ENCODE peak calls at places on chromosomes 2 and 18, in six cellular contexts. One of them, this sample, is unnamed.

GRCh38 chr2:235605999-235606715 is 112.3 kb downstream of the AGAP1 start:
- DNase-seq in NCI-H1417: no peak
- DNase-seq in neural crest cell: peak
- DNase-seq in HTR-8/SVneo: no peak
- DNase-seq in CD8-positive, alpha-beta memory T cell: no peak
- DNase-seq in activated CD4-positive, alpha-beta T cell treated with anti-CD3 and anti-CD28 coated beads, Interleukin-2, amount 50 U/mL, for 1 hour: no peak
- DNase-seq in this sample: no peak

GRCh38 chr2:238409341-238410200 is 17.2 kb upstream of the ASB1 start:
- DNase-seq in CD8-positive, alpha-beta memory T cell: no peak
- DNase-seq in neural crest cell: no peak
- DNase-seq in NCI-H1417: no peak
- DNase-seq in HTR-8/SVneo: no peak
- DNase-seq in activated CD4-positive, alpha-beta T cell treated with anti-CD3 and anti-CD28 coated beads, Interleukin-2, amount 50 U/mL, for 1 hour: no peak
- DNase-seq in this sample: no peak

GRCh38 chr2:176763871-176764404 is 448.7 kb upstream of the HNRNPA3 start:
- DNase-seq in NCI-H1417: peak
- DNase-seq in HTR-8/SVneo: no peak
- DNase-seq in CD8-positive, alpha-beta memory T cell: no peak
- DNase-seq in neural crest cell: no peak
- DNase-seq in activated CD4-positive, alpha-beta T cell treated with anti-CD3 and anti-CD28 coated beads, Interleukin-2, amount 50 U/mL, for 1 hour: no peak
- DNase-seq in this sample: peak

GRCh38 chr2:241074901-241075540 is 27.1 kb downstream of the MTERF4 start:
- DNase-seq in HTR-8/SVneo: no peak
- DNase-seq in CD8-positive, alpha-beta memory T cell: no peak
- DNase-seq in NCI-H1417: no peak
- DNase-seq in activated CD4-positive, alpha-beta T cell treated with anti-CD3 and anti-CD28 coated beads, Interleukin-2, amount 50 U/mL, for 1 hour: no peak
- DNase-seq in neural crest cell: no peak
- DNase-seq in this sample: no peak

GRCh38 chr2:15243762-15244161 is 317.4 kb downstream of the NBAS start:
- DNase-seq in HTR-8/SVneo: peak
- DNase-seq in CD8-positive, alpha-beta memory T cell: no peak
- DNase-seq in activated CD4-positive, alpha-beta T cell treated with anti-CD3 and anti-CD28 coated beads, Interleukin-2, amount 50 U/mL, for 1 hour: no peak
- DNase-seq in neural crest cell: no peak
- DNase-seq in NCI-H1417: peak
- DNase-seq in this sample: no peak

GRCh38 chr2:56337342-56337741 is 153.6 kb downstream of the CCDC85A start:
- DNase-seq in HTR-8/SVneo: no peak
- DNase-seq in CD8-positive, alpha-beta memory T cell: no peak
- DNase-seq in activated CD4-positive, alpha-beta T cell treated with anti-CD3 and anti-CD28 coated beads, Interleukin-2, amount 50 U/mL, for 1 hour: no peak
- DNase-seq in neural crest cell: no peak
- DNase-seq in NCI-H1417: peak
- DNase-seq in this sample: no peak

GRCh38 chr2:135664623-135665068 is 77.0 kb upstream of the UBXN4 start:
- DNase-seq in CD8-positive, alpha-beta memory T cell: no peak
- DNase-seq in neural crest cell: no peak
- DNase-seq in HTR-8/SVneo: no peak
- DNase-seq in NCI-H1417: peak
- DNase-seq in activated CD4-positive, alpha-beta T cell treated with anti-CD3 and anti-CD28 coated beads, Interleukin-2, amount 50 U/mL, for 1 hour: no peak
- DNase-seq in this sample: no peak

GRCh38 chr18:3060667-3061580 is 48.0 kb upstream of the LPIN2 start:
- DNase-seq in HTR-8/SVneo: no peak
- DNase-seq in neural crest cell: no peak
- DNase-seq in CD8-positive, alpha-beta memory T cell: peak
- DNase-seq in activated CD4-positive, alpha-beta T cell treated with anti-CD3 and anti-CD28 coated beads, Interleukin-2, amount 50 U/mL, for 1 hour: peak
- DNase-seq in NCI-H1417: no peak
- DNase-seq in this sample: no peak

GRCh38 chr2:144522741-144523605 is 3.1 kb upstream of the ZEB2 start:
- DNase-seq in CD8-positive, alpha-beta memory T cell: no peak
- DNase-seq in neural crest cell: no peak
- DNase-seq in activated CD4-positive, alpha-beta T cell treated with anti-CD3 and anti-CD28 coated beads, Interleukin-2, amount 50 U/mL, for 1 hour: no peak
- DNase-seq in HTR-8/SVneo: no peak
- DNase-seq in NCI-H1417: no peak
- DNase-seq in this sample: no peak

GRCh38 chr18:34802938-34803337 is 92.8 kb downstream of the DTNA start:
- DNase-seq in neural crest cell: no peak
- DNase-seq in NCI-H1417: no peak
- DNase-seq in activated CD4-positive, alpha-beta T cell treated with anti-CD3 and anti-CD28 coated beads, Interleukin-2, amount 50 U/mL, for 1 hour: no peak
- DNase-seq in CD8-positive, alpha-beta memory T cell: no peak
- DNase-seq in HTR-8/SVneo: no peak
- DNase-seq in this sample: no peak

GRCh38 chr18:31977270-31977872 is 34.4 kb upstream of the TRAPPC8 start:
- DNase-seq in CD8-positive, alpha-beta memory T cell: peak
- DNase-seq in neural crest cell: peak
- DNase-seq in NCI-H1417: peak
- DNase-seq in HTR-8/SVneo: no peak
- DNase-seq in activated CD4-positive, alpha-beta T cell treated with anti-CD3 and anti-CD28 coated beads, Interleukin-2, amount 50 U/mL, for 1 hour: peak
- DNase-seq in this sample: peak

GRCh38 chr2:231714639-231715498 is 6.5 kb downstream of the PTMA start:
- DNase-seq in activated CD4-positive, alpha-beta T cell treated with anti-CD3 and anti-CD28 coated beads, Interleukin-2, amount 50 U/mL, for 1 hour: peak
- DNase-seq in NCI-H1417: peak
- DNase-seq in HTR-8/SVneo: peak
- DNase-seq in CD8-positive, alpha-beta memory T cell: peak
- DNase-seq in neural crest cell: peak
- DNase-seq in this sample: no peak

GRCh38 chr2:29749843-29750242 is 171.5 kb downstream of the ALK start:
- DNase-seq in HTR-8/SVneo: no peak
- DNase-seq in NCI-H1417: peak
- DNase-seq in neural crest cell: no peak
- DNase-seq in activated CD4-positive, alpha-beta T cell treated with anti-CD3 and anti-CD28 coated beads, Interleukin-2, amount 50 U/mL, for 1 hour: no peak
- DNase-seq in CD8-positive, alpha-beta memory T cell: no peak
- DNase-seq in this sample: no peak

GRCh38 chr18:77105680-77106079 is 26.9 kb downstream of the MBP start:
- DNase-seq in HTR-8/SVneo: no peak
- DNase-seq in activated CD4-positive, alpha-beta T cell treated with anti-CD3 and anti-CD28 coated beads, Interleukin-2, amount 50 U/mL, for 1 hour: no peak
- DNase-seq in NCI-H1417: no peak
- DNase-seq in neural crest cell: no peak
- DNase-seq in CD8-positive, alpha-beta memory T cell: no peak
- DNase-seq in this sample: no peak

GRCh38 chr2:166593403-166593802 is 99.4 kb upstream of the SCN7A start:
- DNase-seq in NCI-H1417: no peak
- DNase-seq in activated CD4-positive, alpha-beta T cell treated with anti-CD3 and anti-CD28 coated beads, Interleukin-2, amount 50 U/mL, for 1 hour: no peak
- DNase-seq in neural crest cell: no peak
- DNase-seq in CD8-positive, alpha-beta memory T cell: no peak
- DNase-seq in HTR-8/SVneo: no peak
- DNase-seq in this sample: no peak

GRCh38 chr2:12035956-12036639 is 289.7 kb downstream of the LPIN1 start:
- DNase-seq in CD8-positive, alpha-beta memory T cell: no peak
- DNase-seq in activated CD4-positive, alpha-beta T cell treated with anti-CD3 and anti-CD28 coated beads, Interleukin-2, amount 50 U/mL, for 1 hour: no peak
- DNase-seq in neural crest cell: no peak
- DNase-seq in HTR-8/SVneo: no peak
- DNase-seq in NCI-H1417: no peak
- DNase-seq in this sample: no peak

GRCh38 chr2:15979759-15980604 is 39.6 kb downstream of the MYCN start:
- DNase-seq in CD8-positive, alpha-beta memory T cell: no peak
- DNase-seq in neural crest cell: no peak
- DNase-seq in NCI-H1417: no peak
- DNase-seq in HTR-8/SVneo: no peak
- DNase-seq in activated CD4-positive, alpha-beta T cell treated with anti-CD3 and anti-CD28 coated beads, Interleukin-2, amount 50 U/mL, for 1 hour: no peak
- DNase-seq in this sample: no peak

GRCh38 chr2:869894-870293 is 80.8 kb upstream of the SNTG2 start:
- DNase-seq in CD8-positive, alpha-beta memory T cell: no peak
- DNase-seq in HTR-8/SVneo: no peak
- DNase-seq in neural crest cell: no peak
- DNase-seq in NCI-H1417: no peak
- DNase-seq in activated CD4-positive, alpha-beta T cell treated with anti-CD3 and anti-CD28 coated beads, Interleukin-2, amount 50 U/mL, for 1 hour: no peak
- DNase-seq in this sample: no peak

GRCh38 chr2:1544478-1545069 is 131.3 kb downstream of the TPO start:
- DNase-seq in neural crest cell: no peak
- DNase-seq in HTR-8/SVneo: no peak
- DNase-seq in NCI-H1417: no peak
- DNase-seq in CD8-positive, alpha-beta memory T cell: no peak
- DNase-seq in activated CD4-positive, alpha-beta T cell treated with anti-CD3 and anti-CD28 coated beads, Interleukin-2, amount 50 U/mL, for 1 hour: no peak
- DNase-seq in this sample: no peak

GRCh38 chr2:221502270-221502973 is 69.7 kb downstream of the EPHA4 start:
- DNase-seq in HTR-8/SVneo: peak
- DNase-seq in NCI-H1417: no peak
- DNase-seq in CD8-positive, alpha-beta memory T cell: no peak
- DNase-seq in neural crest cell: no peak
- DNase-seq in activated CD4-positive, alpha-beta T cell treated with anti-CD3 and anti-CD28 coated beads, Interleukin-2, amount 50 U/mL, for 1 hour: no peak
- DNase-seq in this sample: no peak

GRCh38 chr2:100976634-100977391 is 25.3 kb upstream of the RPL31 start:
- DNase-seq in neural crest cell: no peak
- DNase-seq in activated CD4-positive, alpha-beta T cell treated with anti-CD3 and anti-CD28 coated beads, Interleukin-2, amount 50 U/mL, for 1 hour: no peak
- DNase-seq in CD8-positive, alpha-beta memory T cell: no peak
- DNase-seq in HTR-8/SVneo: no peak
- DNase-seq in NCI-H1417: no peak
- DNase-seq in this sample: no peak

GRCh38 chr2:138107288-138107687 is 143.0 kb downstream of the HNMT start:
- DNase-seq in NCI-H1417: no peak
- DNase-seq in CD8-positive, alpha-beta memory T cell: no peak
- DNase-seq in neural crest cell: no peak
- DNase-seq in HTR-8/SVneo: no peak
- DNase-seq in activated CD4-positive, alpha-beta T cell treated with anti-CD3 and anti-CD28 coated beads, Interleukin-2, amount 50 U/mL, for 1 hour: no peak
- DNase-seq in this sample: no peak

This sample was measured in iPS DF 19.7.